ENCODE peak calls at places on chromosomes 13 and 19, in ten cellular contexts. L is Panc1, N is uterus, B is mammary epithelial cell, S is HFF-Myc, O is adrenal gland, W is AG04449, P is ovary, U is suprapubic skin, J is endodermal cell. R is an unnamed sample.

GRCh38 chr19:1760020-1760419 is 6.7 kb downstream of the ONECUT3 start:
- DNase-seq in W (no peak), U (no peak), N (no peak), S (no peak), P (no peak), B (no peak), L (no peak), O (no peak), J (peak), R (no peak)

GRCh38 chr13:106520205-106521004 is 15.1 kb downstream of the EFNB2 start:
- DNase-seq in S (no peak), U (no peak), B (no peak), P (no peak), W (no peak), L (no peak), O (no peak), J (no peak), N (no peak), R (no peak)

GRCh38 chr19:13004273-13004672 is 9.0 kb downstream of the NFIX start:
- DNase-seq in L (no peak), B (no peak), U (no peak), N (no peak), J (no peak), O (no peak), P (no peak), S (no peak), W (no peak), R (no peak)

GRCh38 chr19:14795078-14795721 is 16.8 kb upstream of the ADGRE2 start:
- DNase-seq in J (no peak), U (peak), O (no peak), W (no peak), P (no peak), B (peak), N (no peak), L (no peak), S (no peak), R (no peak)

GRCh38 chr13:97344250-97345175 is 89.5 kb upstream of the RAP2A start:
- DNase-seq in W (no peak), L (no peak), S (no peak), U (no peak), N (peak), P (peak), O (peak), J (peak), B (peak), R (no peak)

GRCh38 chr13:112473818-112474217 is 97.7 kb downstream of the SPACA7 start:
- DNase-seq in P (no peak), S (no peak), U (no peak), J (no peak), W (no peak), L (no peak), N (no peak), B (no peak), O (no peak), R (no peak)

GRCh38 chr19:30861896-30862295 is 487.3 kb downstream of the TSHZ3 start:
- DNase-seq in L (no peak), N (no peak), U (no peak), S (no peak), J (peak), W (no peak), O (no peak), B (no peak), P (no peak), R (no peak)

GRCh38 chr13:28117689-28118377 is 17.5 kb upstream of the FLT3 start:
- DNase-seq in O (peak), U (no peak), P (peak), J (peak), W (no peak), L (no peak), B (no peak), S (no peak), N (peak), R (no peak)

GRCh38 chr19:33264881-33265445 is 37.4 kb downstream of the CEBPA start:
- DNase-seq in J (no peak), N (no peak), S (no peak), B (no peak), O (no peak), U (no peak), P (no peak), L (no peak), W (no peak), R (no peak)

GRCh38 chr19:6753178-6754031 is 13.8 kb downstream of the SH2D3A start:
- DNase-seq in B (no peak), O (peak), U (peak), W (no peak), L (peak), J (peak), P (peak), N (peak), S (no peak), R (peak)

GRCh38 chr13:41465215-41465907 is 8.0 kb downstream of the RGCC start:
- DNase-seq in U (no peak), N (no peak), S (peak), P (no peak), B (peak), W (peak), L (no peak), O (peak), J (no peak), R (peak)

GRCh38 chr19:294819-295686 is 3.9 kb upstream of the PLPP2 start:
- DNase-seq in J (peak), B (no peak), O (peak), P (no peak), L (no peak), W (no peak), U (no peak), S (no peak), N (peak), R (no peak)

GRCh38 chr19:41377977-41378707 is 1.8 kb downstream of the TMEM91 start:
- DNase-seq in L (no peak), P (no peak), N (peak), W (no peak), B (no peak), O (no peak), S (no peak), U (no peak), J (peak), R (peak)

GRCh38 chr19:5424192-5424973 is 30.8 kb upstream of the ZNRF4 start:
- DNase-seq in U (no peak), L (no peak), P (no peak), S (no peak), O (no peak), J (no peak), W (no peak), N (no peak), B (no peak), R (no peak)

GRCh38 chr13:51793570-51794273 is 10.2 kb downstream of the DHRS12 start:
- DNase-seq in U (no peak), J (no peak), N (no peak), S (peak), L (no peak), B (peak), W (peak), P (no peak), O (peak), R (peak)

GRCh38 chr19:5676711-5677110 is 3.6 kb downstream of the MICOS13 start:
- DNase-seq in N (no peak), J (peak), P (no peak), B (no peak), S (no peak), W (no peak), L (no peak), O (no peak), U (no peak), R (no peak)

GRCh38 chr19:13986348-13986904 is 19.7 kb downstream of the RFX1 start:
- DNase-seq in J (peak), S (peak), L (no peak), O (peak), U (peak), W (no peak), B (no peak), N (peak), P (peak), R (peak)

GRCh38 chr19:6023085-6023682 is 45.2 kb upstream of the RANBP3 start:
- DNase-seq in N (no peak), J (no peak), W (no peak), O (no peak), L (no peak), B (no peak), S (no peak), U (no peak), P (no peak), R (no peak)

GRCh38 chr13:46679369-46680180 is 117.4 kb downstream of the ESD start:
- DNase-seq in W (no peak), J (no peak), P (peak), L (no peak), O (no peak), U (no peak), N (peak), B (no peak), S (peak), R (peak)

GRCh38 chr13:49791214-49791752 is 1.2 kb downstream of the KPNA3 start:
- DNase-seq in P (no peak), B (peak), J (peak), N (no peak), U (no peak), L (no peak), O (no peak), W (no peak), S (no peak), R (no peak)

GRCh38 chr19:32166238-32166637 is 179.2 kb upstream of the ZNF507 start:
- DNase-seq in L (no peak), U (no peak), N (no peak), O (no peak), J (no peak), S (no peak), P (no peak), W (no peak), B (no peak), R (no peak)

GRCh38 chr19:41411682-41412265 is 14.2 kb downstream of the BCKDHA start:
- DNase-seq in P (no peak), L (no peak), J (no peak), U (no peak), B (peak), O (peak), W (no peak), N (no peak), S (no peak), R (no peak)

GRCh38 chr19:56504581-56504980 is 3.1 kb upstream of the ZNF471 start:
- DNase-seq in P (no peak), N (no peak), W (no peak), B (no peak), S (no peak), J (no peak), L (no peak), U (no peak), O (no peak), R (no peak)

GRCh38 chr19:45170146-45171106 is 7.6 kb downstream of the TRAPPC6A start:
- DNase-seq in J (no peak), B (no peak), L (no peak), P (no peak), O (no peak), U (no peak), W (no peak), S (no peak), N (no peak), R (no peak)

GRCh38 chr13:97242755-97243497 is 20.8 kb downstream of the MBNL2 start:
- DNase-seq in W (no peak), U (no peak), P (no peak), N (no peak), B (no peak), J (no peak), S (no peak), O (no peak), L (no peak), R (no peak)

GRCh38 chr13:107518292-107518691 is 697.0 kb downstream of the LIG4 start:
- DNase-seq in N (no peak), O (no peak), J (no peak), L (no peak), S (no peak), U (no peak), P (no peak), W (no peak), B (no peak), R (no peak)

GRCh38 chr19:46736544-46737274 is 9.1 kb upstream of the FKRP start:
- DNase-seq in N (no peak), W (no peak), S (no peak), U (no peak), J (no peak), P (peak), B (no peak), O (peak), L (no peak), R (no peak)

GRCh38 chr19:52398091-52398461 is 427 bp downstream of the ZNF528 start:
- DNase-seq in N (no peak), W (no peak), J (peak), U (no peak), B (no peak), O (no peak), P (peak), L (no peak), S (no peak), R (no peak)

GRCh38 chr13:100234006-100234405 is 145.1 kb downstream of the PCCA start:
- DNase-seq in B (no peak), P (no peak), U (no peak), W (no peak), O (no peak), S (no peak), L (no peak), J (no peak), N (no peak), R (no peak)

GRCh38 chr13:75359266-75359665 is 122.7 kb downstream of the TBC1D4 start:
- DNase-seq in O (no peak), P (no peak), B (peak), L (no peak), U (no peak), N (no peak), J (no peak), W (peak), S (peak), R (no peak)

GRCh38 chr13:32040689-32041088 is 9.1 kb downstream of the FRY start:
- DNase-seq in S (no peak), J (no peak), P (no peak), L (no peak), O (no peak), B (no peak), N (no peak), W (no peak), U (no peak), R (no peak)

GRCh38 chr19:1251503-1252220 is 3.3 kb downstream of the MIDN start:
- DNase-seq in W (no peak), O (peak), J (peak), S (no peak), P (no peak), B (no peak), U (no peak), L (no peak), N (no peak), R (peak)

GRCh38 chr13:37014609-37015008 is 14.0 kb downstream of the EXOSC8 start:
- DNase-seq in J (no peak), P (no peak), L (no peak), O (no peak), B (no peak), U (no peak), S (no peak), N (no peak), W (peak), R (no peak)

GRCh38 chr13:40565282-40566148 is 100.9 kb downstream of the FOXO1 start:
- DNase-seq in W (no peak), B (no peak), O (no peak), N (no peak), S (no peak), P (no peak), J (peak), U (no peak), L (no peak), R (no peak)

GRCh38 chr19:7122701-7123100 is 53.2 kb downstream of the ZNF557 start:
- DNase-seq in L (no peak), W (no peak), S (no peak), P (no peak), O (no peak), U (no peak), J (no peak), N (no peak), B (no peak), R (no peak)

GRCh38 chr19:12603714-12604113 is 6.9 kb downstream of the ZNF490 start:
- DNase-seq in U (no peak), J (no peak), N (no peak), O (no peak), P (no peak), L (no peak), W (no peak), B (no peak), S (no peak), R (peak)

DNA sequence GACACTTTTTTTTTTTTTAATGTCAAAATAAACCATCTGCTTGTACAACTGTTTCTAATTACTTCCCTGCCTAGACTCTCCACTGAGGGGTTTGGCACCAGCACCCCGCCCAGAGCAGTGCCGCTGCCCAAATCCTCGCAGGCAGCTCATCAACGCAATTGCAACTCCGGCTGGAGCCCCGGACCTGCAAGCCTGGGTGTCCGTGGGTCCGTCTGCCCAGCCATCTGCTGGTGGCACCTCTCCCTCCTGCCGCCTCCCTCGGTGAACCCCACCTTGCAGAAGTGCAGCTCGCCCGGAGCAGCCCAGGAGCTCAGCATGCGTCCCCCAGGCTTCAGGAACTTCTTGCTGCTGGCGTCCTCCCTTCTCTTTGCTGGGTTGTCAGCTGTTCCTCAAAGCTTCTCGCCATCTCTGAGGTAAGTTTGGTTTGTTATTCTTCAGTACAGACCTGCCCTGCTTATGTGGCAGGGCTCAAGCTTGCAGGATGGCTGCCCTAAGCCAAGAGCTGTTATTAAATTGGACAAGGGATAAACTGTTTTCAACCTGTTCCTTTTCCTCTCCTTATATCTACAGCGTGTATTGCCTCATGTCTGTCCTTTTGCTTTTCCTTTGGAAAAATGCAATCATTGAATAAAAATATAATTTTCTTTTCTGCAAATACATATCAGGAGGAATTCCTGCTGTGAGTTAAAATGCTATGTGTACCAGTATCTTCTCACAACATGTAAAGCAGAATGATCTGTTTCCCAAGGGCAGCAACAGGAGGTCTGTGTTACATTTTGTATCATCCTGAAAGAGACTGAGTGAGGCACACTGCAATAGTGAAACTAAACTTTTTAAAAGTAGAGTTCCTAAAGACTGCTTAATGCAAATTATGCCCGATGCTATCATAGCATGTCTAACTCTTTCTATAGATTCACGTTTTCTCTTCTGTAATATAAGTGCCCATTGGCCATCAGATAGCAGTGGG is at the start of gene ITGBL1:
- DNase-seq in U (peak), J (peak), S (no peak), L (no peak), P (no peak), O (no peak), W (no peak), N (no peak), B (peak), R (no peak)
- TF ChIP-seq CTCF in U (no peak), J (no peak), S (no peak), L (no peak), P (no peak), O (no peak), W (no peak), N (no peak), B (no peak), R (no peak)

DNA sequence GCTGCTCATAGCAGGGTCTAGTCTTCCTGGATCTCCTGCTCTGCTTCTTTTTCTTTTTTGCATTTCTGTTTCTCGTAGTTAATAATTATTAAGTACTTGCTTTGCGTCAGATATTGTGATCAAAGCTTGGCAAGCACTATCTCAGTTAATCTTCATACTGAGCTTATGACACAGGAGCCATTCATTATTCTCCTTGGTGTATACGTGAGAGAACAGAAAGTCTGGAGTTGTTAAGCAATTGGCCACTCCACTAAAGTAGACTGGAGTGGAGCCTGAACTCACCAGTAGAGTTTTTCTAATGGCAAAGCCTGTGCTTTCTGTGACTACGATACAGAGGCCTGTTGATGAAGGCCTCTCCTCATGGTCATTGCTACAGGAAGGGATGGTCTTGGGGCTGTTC is 285.9 kb downstream of the RFC3 start:
- DNase-seq in J (no peak), U (no peak), S (no peak), N (no peak), W (no peak), O (no peak), L (no peak), B (no peak), P (no peak), R (no peak)
- H3K4me3 ChIP-seq in J (no peak), U (no peak), S (no peak), N (no peak), W (no peak), O (no peak), L (no peak), B (no peak), P (no peak), R (no peak)

DNA sequence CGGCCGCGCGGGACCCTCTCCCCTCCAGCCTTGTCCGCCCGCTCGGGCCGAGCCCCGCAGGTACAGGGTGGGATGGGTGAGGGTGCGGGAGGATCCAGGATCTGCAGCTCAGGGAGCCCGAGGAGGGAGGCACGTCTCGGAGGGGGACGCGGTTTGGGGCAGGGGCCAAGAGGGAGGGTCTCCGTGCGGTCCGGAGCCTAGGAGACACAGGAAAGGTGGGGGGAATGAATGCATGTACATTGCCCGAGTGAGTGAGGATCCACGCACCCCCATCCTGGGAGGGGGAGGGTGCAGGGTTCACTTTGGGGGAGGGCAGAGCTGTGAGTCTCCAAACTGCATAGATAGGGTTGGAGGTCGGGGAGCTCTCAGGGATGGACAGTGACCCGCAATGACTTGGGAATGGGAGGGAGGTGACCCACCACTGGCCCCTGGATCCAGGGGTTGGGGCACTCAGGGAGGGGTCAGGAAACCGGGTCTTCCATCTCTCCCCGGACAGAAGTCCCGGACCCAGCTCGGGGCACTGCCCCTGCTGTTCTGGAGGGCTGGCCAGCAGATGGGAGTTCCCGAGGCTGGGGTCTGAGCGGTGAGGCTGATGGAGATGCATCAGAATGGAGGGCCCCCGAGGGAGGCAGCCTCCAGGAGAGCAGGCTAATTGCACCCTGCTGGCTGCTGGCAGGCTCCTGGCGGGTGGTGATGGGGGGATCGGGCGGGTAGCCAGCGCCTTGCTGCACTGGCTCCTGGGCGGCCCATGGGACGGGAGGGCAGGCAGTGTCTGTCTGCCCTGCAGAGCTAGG is 548 bp downstream of the KCNN1 start:
- DNase-seq in U (no peak), P (no peak), N (no peak), W (no peak), J (no peak), L (no peak), B (no peak), S (no peak), O (no peak), R (no peak)
- TF ChIP-seq CTCF in U (no peak), P (no peak), N (no peak), W (no peak), J (no peak), L (no peak), B (no peak), S (no peak), O (no peak), R (no peak)

GRCh38 chr13:57629391-57629804 is 2.1 kb upstream of the PCDH17 start:
- DNase-seq in W (no peak), U (no peak), J (no peak), B (no peak), N (no peak), O (peak), S (no peak), P (no peak), L (no peak), R (no peak)

GRCh38 chr13:57631607-57632275 is at the start of gene PCDH17:
- DNase-seq in J (no peak), U (no peak), P (no peak), N (peak), B (no peak), S (no peak), L (no peak), O (peak), W (no peak), R (no peak)

GRCh38 chr13:57629821-57630235 is 1.7 kb upstream of the PCDH17 start:
- DNase-seq in U (peak), P (peak), N (peak), L (no peak), B (no peak), J (peak), W (no peak), O (peak), S (no peak), R (peak)

GRCh38 chr13:57632276-57633140 is 964 bp downstream of the PCDH17 start:
- DNase-seq in O (peak), U (no peak), W (no peak), N (no peak), J (peak), P (no peak), L (no peak), B (no peak), S (no peak), R (no peak)

GRCh38 chr13:57630661-57631606 is 610 bp upstream of the PCDH17 start:
- DNase-seq in W (no peak), U (no peak), J (peak), L (no peak), O (no peak), N (no peak), S (no peak), P (no peak), B (peak), R (no peak)
- H3K4me3 ChIP-seq in W (peak), U (peak), J (peak), L (peak), O (no peak), N (peak), S (no peak), P (peak), B (peak), R (no peak)

R was measured in GM06990.